ENCODE peak calls at places on chromosomes 3 and 15, in ten cellular contexts. B, I, Q, Y, K, U, R, Z, X and F are unnamed samples. For H3K4me1, the result is how much of the 10 kb centered on the place peaks cover.

GRCh38 chr15:85768595-85769168 is 26.0 kb downstream of the KLHL25 start:
- DNase-seq in U (no peak), Y (no peak), B (no peak), Q (no peak), R (no peak), K (no peak), X (no peak), Z (no peak), I (no peak), F (no peak)

GRCh38 chr15:50906954-50907865 is 1.3 kb upstream of the AP4E1 start:
- DNase-seq in Y (no peak), X (no peak), R (no peak), Q (peak), K (no peak), U (no peak), Z (peak), I (no peak), B (no peak), F (peak)

GRCh38 chr3:75171632-75172230 is 492.4 kb upstream of the FRG2C start:
- DNase-seq in I (peak), Q (peak), Z (no peak), K (no peak), X (no peak), R (no peak), Y (no peak), B (no peak), U (no peak), F (no peak)

GRCh38 chr15:58472821-58473581 is 41.2 kb downstream of the LIPC start:
- DNase-seq in I (peak), Z (no peak), Y (no peak), X (no peak), R (no peak), K (no peak), B (peak), U (no peak), Q (peak), F (no peak)

GRCh38 chr3:179811321-179812095 is 158.7 kb downstream of the USP13 start:
- DNase-seq in K (peak), Q (peak), X (no peak), Y (no peak), U (no peak), R (peak), B (peak), I (peak), Z (peak), F (no peak)

GRCh38 chr15:52005748-52006701 is 13.0 kb upstream of the MAPK6 start:
- DNase-seq in K (no peak), Z (no peak), B (peak), I (peak), Q (peak), U (no peak), X (no peak), R (no peak), Y (no peak), F (no peak)

GRCh38 chr15:78988361-78988911 is 43.6 kb upstream of the CTSH start:
- DNase-seq in R (no peak), I (peak), B (peak), Z (peak), X (peak), U (no peak), Q (peak), Y (peak), K (no peak), F (no peak)

GRCh38 chr3:127479449-127479848 is 111.1 kb downstream of the TPRA1 start:
- DNase-seq in K (peak), R (no peak), Q (no peak), U (no peak), Y (no peak), B (no peak), I (no peak), X (peak), Z (peak), F (no peak)

GRCh38 chr3:14124615-14125192 is at the start of the genes CHCHD4 and TMEM43:
- DNase-seq in Z (peak), Q (peak), I (peak), X (peak), Y (peak), B (peak), R (peak), K (peak), U (peak), F (peak)

GRCh38 chr3:105899528-105899927 is 30.7 kb upstream of the CBLB start:
- DNase-seq in B (peak), X (no peak), R (no peak), Z (no peak), Y (no peak), K (no peak), Q (peak), U (no peak), I (peak), F (no peak)

GRCh38 chr3:51388286-51389029 is 2.6 kb upstream of the RBM15B start:
- DNase-seq in U (no peak), Z (peak), X (no peak), K (peak), Q (peak), B (no peak), I (no peak), Y (no peak), R (no peak), F (no peak)

GRCh38 chr3:111717601-111718000 is 122.5 kb upstream of the ZBED2 start:
- DNase-seq in Z (peak), B (peak), K (peak), Y (peak), R (peak), U (peak), X (peak), Q (peak), I (peak), F (peak)

GRCh38 chr3:73729969-73730440 is 105.3 kb upstream of the PDZRN3 start:
- DNase-seq in B (no peak), X (peak), Y (no peak), I (no peak), K (no peak), R (no peak), U (no peak), Q (peak), Z (no peak), F (no peak)

GRCh38 chr3:50164056-50164455 is 8.9 kb downstream of the SEMA3F start:
- DNase-seq in R (no peak), U (peak), K (no peak), I (peak), B (peak), X (peak), Y (peak), Q (no peak), Z (no peak), F (no peak)

GRCh38 chr15:31374489-31374888 is 47.9 kb downstream of the KLF13 start:
- DNase-seq in Y (no peak), R (no peak), B (no peak), Z (no peak), Q (no peak), I (no peak), U (no peak), K (no peak), X (no peak), F (no peak)

GRCh38 chr3:56296361-56296760 is 171.9 kb downstream of the ERC2 start:
- DNase-seq in U (no peak), B (no peak), Y (no peak), Q (no peak), Z (no peak), K (no peak), X (no peak), R (peak), I (peak), F (no peak)

GRCh38 chr15:26974120-26974780 is 3.3 kb downstream of the GABRG3 start:
- DNase-seq in R (peak), U (no peak), B (peak), Z (no peak), I (peak), K (peak), Q (no peak), Y (no peak), X (no peak), F (no peak)

GRCh38 chr15:31207246-31207645 is 105.7 kb upstream of the TRPM1 start:
- DNase-seq in U (no peak), Y (peak), K (no peak), B (no peak), R (no peak), Z (no peak), I (no peak), X (no peak), Q (no peak), F (peak)

GRCh38 chr3:141618938-141619337 is 119.2 kb upstream of the RNF7 start:
- DNase-seq in R (no peak), X (no peak), K (no peak), Z (no peak), Q (no peak), B (no peak), Y (no peak), U (no peak), I (no peak), F (no peak)

GRCh38 chr15:99238849-99239248 is 10.5 kb downstream of the TTC23 start:
- DNase-seq in U (no peak), B (no peak), I (no peak), Q (no peak), X (no peak), Z (no peak), R (no peak), Y (no peak), K (no peak), F (no peak)

GRCh38 chr3:79247367-79248103 is 520.3 kb downstream of the ROBO1 start:
- DNase-seq in Z (no peak), U (no peak), I (peak), R (no peak), B (peak), K (no peak), X (no peak), Q (peak), Y (no peak), F (no peak)

GRCh38 chr15:99029358-99029871 is 21.8 kb upstream of the PGPEP1L start:
- DNase-seq in K (no peak), B (no peak), Y (peak), I (no peak), R (no peak), Q (no peak), X (no peak), Z (no peak), U (no peak), F (no peak)

GRCh38 chr3:160403028-160403545 is 3.6 kb downstream of the SMC4 start:
- DNase-seq in I (peak), Y (no peak), B (no peak), R (no peak), Z (no peak), U (no peak), K (no peak), X (no peak), Q (peak), F (no peak)

GRCh38 chr3:183502782-183503181 is 52.7 kb downstream of the KLHL6 start:
- DNase-seq in U (no peak), Z (no peak), K (no peak), Q (no peak), X (no peak), R (no peak), Y (no peak), I (peak), B (no peak), F (no peak)

GRCh38 chr3:111838133-111838532 is 20.9 kb upstream of the PHLDB2 start:
- DNase-seq in Q (no peak), U (no peak), R (no peak), K (no peak), I (no peak), X (no peak), B (no peak), Z (no peak), Y (no peak), F (no peak)

GRCh38 chr3:154728285-154728684 is 298.3 kb upstream of the GPR149 start:
- DNase-seq in R (no peak), Q (no peak), B (no peak), X (no peak), Z (no peak), Y (no peak), K (no peak), I (no peak), U (no peak), F (no peak)

GRCh38 chr3:118557513-118557912 is 477.1 kb downstream of the IGSF11 start:
- DNase-seq in Y (no peak), I (no peak), Q (no peak), K (no peak), Z (no peak), B (no peak), X (no peak), U (no peak), R (no peak), F (no peak)

GRCh38 chr3:64104691-64105101 is 81.4 kb upstream of the PSMD6 start:
- DNase-seq in R (no peak), B (peak), Y (no peak), Q (no peak), K (no peak), X (no peak), I (peak), Z (no peak), U (no peak), F (no peak)

GRCh38 chr15:88218557-88219214 is 37.9 kb downstream of the NTRK3 start:
- DNase-seq in Q (no peak), Y (no peak), R (no peak), U (no peak), K (no peak), B (no peak), Z (no peak), I (no peak), X (no peak), F (no peak)

GRCh38 chr3:116837474-116837873 is 127.9 kb downstream of the TUSC7 start:
- DNase-seq in R (no peak), I (no peak), U (no peak), X (no peak), Q (no peak), Y (no peak), B (no peak), Z (no peak), K (no peak), F (no peak)

DNA sequence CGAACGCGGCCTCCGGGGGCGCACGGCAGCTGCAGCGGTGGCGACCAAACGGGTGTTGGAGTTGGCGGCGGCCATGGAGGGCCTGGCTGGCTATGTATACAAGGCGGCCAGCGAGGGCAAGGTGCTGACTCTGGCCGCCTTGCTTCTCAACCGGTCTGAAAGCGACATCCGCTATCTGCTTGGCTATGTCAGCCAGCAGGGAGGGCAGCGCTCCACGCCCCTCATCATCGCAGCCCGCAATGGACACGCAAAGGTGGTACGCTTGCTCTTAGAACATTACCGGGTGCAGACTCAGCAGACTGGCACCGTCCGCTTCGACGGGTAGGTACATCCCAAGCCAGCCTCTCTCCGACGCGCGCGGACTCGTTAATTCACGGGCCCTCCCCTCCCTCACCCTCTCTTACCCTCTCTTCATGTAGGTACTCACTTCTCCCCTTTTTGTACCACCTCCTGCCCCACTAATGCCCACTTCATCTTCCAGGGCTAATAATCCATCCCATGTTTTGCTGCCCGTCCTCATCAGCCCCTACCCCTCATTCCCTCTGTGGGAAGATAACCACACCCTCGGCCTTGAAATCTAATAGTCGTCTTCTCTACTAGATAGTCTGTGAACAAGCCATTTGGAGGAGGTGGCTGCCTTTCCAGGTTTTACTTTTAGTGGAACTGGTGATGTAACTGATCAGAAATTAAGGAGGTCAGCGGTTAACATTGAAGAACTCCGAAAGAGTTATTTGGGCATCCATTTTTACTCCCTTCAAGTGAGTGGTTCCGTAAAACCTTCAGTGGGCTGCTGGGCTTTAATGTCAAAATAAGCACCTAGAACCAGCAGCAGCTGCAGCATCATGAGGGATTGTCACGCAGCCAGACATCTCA is 1.0 kb downstream of the FEM1B start:
- DNase-seq in Q (peak), R (peak), I (peak), Y (no peak), K (peak), B (peak), X (no peak), Z (peak), U (no peak), F (no peak)
- H3K4me1 ChIP-seq in Q (under half), R (under half), I (under half), Y (half or more), K (under half), B (under half), X (half or more), Z (under half), U (half or more), F (under half)

DNA sequence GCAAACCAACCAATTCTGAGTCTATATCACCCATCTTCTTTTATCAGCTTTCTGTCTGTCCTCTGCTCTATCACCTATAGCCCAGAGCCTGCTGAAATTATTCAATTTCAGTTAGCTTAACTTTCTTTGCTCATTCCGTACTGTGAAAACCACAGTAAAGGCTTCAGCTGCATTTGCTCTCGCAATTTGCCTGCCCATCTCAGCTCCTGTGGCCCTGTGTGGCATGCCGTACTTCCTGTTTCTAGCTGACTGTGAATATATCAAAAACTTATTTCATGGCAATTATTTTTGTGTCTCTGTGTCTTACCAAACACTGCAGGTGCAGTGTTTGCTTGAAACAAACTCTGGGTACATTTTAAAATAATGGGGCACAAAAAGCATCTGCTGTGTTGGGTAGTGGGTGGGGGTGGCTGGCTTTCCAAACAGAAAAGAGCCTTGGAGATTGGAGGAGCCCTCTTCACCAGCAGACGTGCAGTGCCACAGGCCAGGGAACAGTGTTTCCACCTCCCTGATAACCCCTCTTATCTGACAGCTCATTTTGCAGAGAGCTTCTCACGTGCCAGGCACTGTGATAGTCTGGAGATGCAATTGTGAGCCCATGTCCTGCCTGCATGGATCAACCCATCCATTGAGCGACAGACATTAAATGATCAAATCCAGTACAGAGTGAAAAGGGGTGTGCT is 45.2 kb downstream of the GASK1A start:
- DNase-seq in I (no peak), X (no peak), U (no peak), K (no peak), Y (no peak), Q (no peak), R (no peak), B (no peak), Z (no peak), F (peak)
- H3K4me1 ChIP-seq in I (under half), X (under half), U (under half), K (under half), Y (under half), Q (under half), R (under half), B (under half), Z (under half), F (half or more)

GRCh38 chr15:64369078-64369607 is 12.1 kb downstream of the PCLAF start:
- DNase-seq in I (no peak), Q (peak), U (no peak), B (no peak), Z (no peak), X (no peak), K (no peak), Y (no peak), R (no peak), F (no peak)

DNA sequence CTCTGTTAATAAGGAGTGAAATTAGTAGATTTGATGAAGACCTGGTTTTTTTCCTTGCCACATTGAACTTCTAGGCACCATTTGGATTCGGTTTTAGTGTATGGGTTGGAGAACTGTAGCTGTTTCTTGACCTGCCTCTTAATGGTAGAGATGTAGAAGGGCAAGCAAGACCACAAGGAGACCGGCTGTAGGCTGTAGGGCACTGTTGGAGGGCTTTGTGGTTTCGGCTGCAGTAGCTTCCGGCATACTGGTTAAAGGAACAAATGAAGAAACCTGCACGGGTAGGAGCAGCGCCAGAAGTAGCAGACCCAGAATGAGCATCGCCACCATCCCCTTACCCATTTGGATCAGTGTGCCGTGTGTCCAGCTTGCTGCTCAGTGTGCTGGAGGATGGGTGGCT is 7.9 kb downstream of the PCLAF start:
- DNase-seq in X (no peak), Q (no peak), K (no peak), Y (no peak), R (no peak), I (no peak), Z (no peak), U (no peak), B (no peak), F (no peak)
- H3K4me1 ChIP-seq in X (under half), Q (under half), K (under half), Y (under half), R (under half), I (under half), Z (under half), U (under half), B (under half), F (under half)

GRCh38 chr15:70488941-70489848 is 274.2 kb downstream of the UACA start:
- DNase-seq in I (no peak), K (no peak), U (no peak), B (no peak), Q (no peak), R (no peak), X (no peak), Y (no peak), Z (no peak), F (no peak)
- H3K4me1 ChIP-seq in I (under half), K (under half), U (under half), B (under half), Q (under half), R (under half), X (under half), Y (under half), Z (under half), F (under half)

DNA sequence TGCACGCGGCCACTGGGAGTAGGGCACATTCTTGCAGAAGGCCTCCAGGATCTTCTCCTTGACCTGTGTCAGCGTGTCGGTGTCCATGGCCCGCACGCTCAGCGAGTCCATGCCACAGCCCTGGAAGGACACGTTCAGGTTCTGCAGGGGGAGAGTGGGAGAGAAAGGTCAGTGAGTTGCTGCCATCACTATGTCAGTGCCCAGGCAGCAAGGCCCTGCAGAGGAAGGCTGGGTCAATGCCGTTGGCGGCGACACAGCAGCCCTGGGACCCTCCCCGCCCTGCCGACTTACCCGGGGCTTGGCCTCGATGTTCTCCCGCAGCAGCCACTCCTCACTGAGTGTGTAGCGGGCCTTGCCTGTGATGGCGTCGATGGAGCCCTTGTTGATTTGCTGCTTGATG is 19.8 kb downstream of the H1-8 start:
- DNase-seq in U (no peak), Y (no peak), B (no peak), X (no peak), Z (no peak), I (no peak), Q (no peak), K (no peak), R (no peak), F (no peak)
- H3K4me1 ChIP-seq in U (half or more), Y (half or more), B (under half), X (half or more), Z (under half), I (under half), Q (under half), K (under half), R (under half), F (under half)

DNA sequence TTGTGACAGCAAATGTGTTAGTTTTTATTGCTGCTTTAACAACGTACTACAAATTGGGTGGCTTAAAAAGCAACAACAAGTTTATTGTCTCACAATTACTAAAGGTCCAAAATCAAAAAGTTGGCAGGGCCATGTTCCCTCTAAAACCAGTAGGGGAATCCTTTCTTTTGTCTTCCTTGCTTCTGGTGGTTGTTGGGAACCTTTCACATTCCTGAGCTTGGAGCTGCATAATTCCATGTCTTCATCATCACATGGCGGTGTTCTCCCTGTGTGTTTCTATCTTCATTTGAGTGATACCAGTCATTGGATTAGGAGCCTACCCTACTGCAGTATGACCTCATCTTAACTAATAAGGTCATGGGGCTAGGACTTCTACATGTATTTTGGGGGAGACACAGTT is 7.4 kb downstream of the SPRED1 start:
- DNase-seq in K (no peak), B (peak), I (peak), Y (no peak), X (no peak), U (no peak), Z (no peak), Q (peak), R (no peak), F (no peak)
- H3K4me1 ChIP-seq in K (under half), B (under half), I (under half), Y (under half), X (under half), U (half or more), Z (under half), Q (under half), R (under half), F (under half)